ENCODE peak calls at places on chromosomes 7 and 10, in ten cellular contexts. One of them, this sample, is unnamed.

GRCh38 chr7:46559194-46559576 is 638.1 kb upstream of the IGFBP3 start:
- DNase-seq in fibroblast of the aortic adventitia: peak
- DNase-seq in transverse colon: no peak
- DNase-seq in mucosa of descending colon: no peak
- DNase-seq in heart right ventricle: no peak
- DNase-seq in hepatocyte: no peak
- DNase-seq in A549: no peak
- DNase-seq in Peyer's patch: no peak
- DNase-seq in cardiac fibroblast: peak
- DNase-seq in WERI-Rb-1: no peak
- DNase-seq in this sample: no peak

GRCh38 chr10:74289172-74289571 is 138.2 kb downstream of the ADK start:
- DNase-seq in fibroblast of the aortic adventitia: peak
- DNase-seq in transverse colon: no peak
- DNase-seq in mucosa of descending colon: no peak
- DNase-seq in heart right ventricle: no peak
- DNase-seq in hepatocyte: no peak
- DNase-seq in A549: no peak
- DNase-seq in Peyer's patch: no peak
- DNase-seq in cardiac fibroblast: no peak
- DNase-seq in WERI-Rb-1: no peak
- DNase-seq in this sample: no peak

GRCh38 chr7:122307228-122307619 is 2.7 kb upstream of the FEZF1 start:
- DNase-seq in fibroblast of the aortic adventitia: no peak
- DNase-seq in transverse colon: no peak
- DNase-seq in mucosa of descending colon: no peak
- DNase-seq in heart right ventricle: no peak
- DNase-seq in hepatocyte: no peak
- DNase-seq in A549: no peak
- DNase-seq in Peyer's patch: no peak
- DNase-seq in cardiac fibroblast: no peak
- DNase-seq in WERI-Rb-1: peak
- DNase-seq in this sample: no peak

GRCh38 chr10:35613597-35614226 is 8.6 kb downstream of the GJD4 start:
- DNase-seq in fibroblast of the aortic adventitia: peak
- DNase-seq in transverse colon: no peak
- DNase-seq in mucosa of descending colon: no peak
- DNase-seq in heart right ventricle: no peak
- DNase-seq in hepatocyte: no peak
- DNase-seq in A549: peak
- DNase-seq in Peyer's patch: no peak
- DNase-seq in cardiac fibroblast: peak
- DNase-seq in WERI-Rb-1: peak
- DNase-seq in this sample: no peak

GRCh38 chr10:115118346-115118745 is 25.2 kb downstream of the ATRNL1 start:
- DNase-seq in fibroblast of the aortic adventitia: no peak
- DNase-seq in transverse colon: no peak
- DNase-seq in mucosa of descending colon: no peak
- DNase-seq in heart right ventricle: no peak
- DNase-seq in hepatocyte: no peak
- DNase-seq in A549: no peak
- DNase-seq in Peyer's patch: no peak
- DNase-seq in cardiac fibroblast: no peak
- DNase-seq in WERI-Rb-1: no peak
- DNase-seq in this sample: no peak

GRCh38 chr7:113659419-113659818 is 259.4 kb downstream of the PPP1R3A start:
- DNase-seq in fibroblast of the aortic adventitia: no peak
- DNase-seq in transverse colon: no peak
- DNase-seq in mucosa of descending colon: no peak
- DNase-seq in heart right ventricle: no peak
- DNase-seq in hepatocyte: no peak
- DNase-seq in A549: no peak
- DNase-seq in Peyer's patch: no peak
- DNase-seq in cardiac fibroblast: no peak
- DNase-seq in WERI-Rb-1: no peak
- DNase-seq in this sample: no peak

GRCh38 chr7:69732203-69732602 is 133.9 kb downstream of the AUTS2 start:
- DNase-seq in fibroblast of the aortic adventitia: peak
- DNase-seq in transverse colon: peak
- DNase-seq in mucosa of descending colon: no peak
- DNase-seq in heart right ventricle: no peak
- DNase-seq in hepatocyte: peak
- DNase-seq in A549: peak
- DNase-seq in Peyer's patch: no peak
- DNase-seq in cardiac fibroblast: no peak
- DNase-seq in WERI-Rb-1: no peak
- DNase-seq in this sample: no peak

GRCh38 chr7:53237344-53237913 is 202.0 kb downstream of the POM121L12 start:
- DNase-seq in fibroblast of the aortic adventitia: no peak
- DNase-seq in transverse colon: no peak
- DNase-seq in mucosa of descending colon: no peak
- DNase-seq in heart right ventricle: peak
- DNase-seq in hepatocyte: peak
- DNase-seq in A549: no peak
- DNase-seq in Peyer's patch: no peak
- DNase-seq in cardiac fibroblast: peak
- DNase-seq in WERI-Rb-1: no peak
- DNase-seq in this sample: no peak

GRCh38 chr7:157519246-157519645 is 182.4 kb downstream of the DNAJB6 start:
- DNase-seq in fibroblast of the aortic adventitia: no peak
- DNase-seq in transverse colon: no peak
- DNase-seq in mucosa of descending colon: no peak
- DNase-seq in heart right ventricle: no peak
- DNase-seq in hepatocyte: no peak
- DNase-seq in A549: no peak
- DNase-seq in Peyer's patch: no peak
- DNase-seq in cardiac fibroblast: no peak
- DNase-seq in WERI-Rb-1: no peak
- DNase-seq in this sample: no peak

GRCh38 chr7:20331231-20331880 is 656 bp downstream of the ITGB8 start:
- DNase-seq in fibroblast of the aortic adventitia: no peak
- DNase-seq in transverse colon: peak
- DNase-seq in mucosa of descending colon: peak
- DNase-seq in heart right ventricle: peak
- DNase-seq in hepatocyte: peak
- DNase-seq in A549: no peak
- DNase-seq in Peyer's patch: peak
- DNase-seq in cardiac fibroblast: peak
- DNase-seq in WERI-Rb-1: peak
- DNase-seq in this sample: peak

GRCh38 chr10:91798736-91799579 is 732 bp downstream of the TNKS2 start:
- DNase-seq in fibroblast of the aortic adventitia: peak
- DNase-seq in transverse colon: peak
- DNase-seq in mucosa of descending colon: no peak
- DNase-seq in heart right ventricle: no peak
- DNase-seq in hepatocyte: peak
- DNase-seq in A549: peak
- DNase-seq in Peyer's patch: no peak
- DNase-seq in cardiac fibroblast: peak
- DNase-seq in WERI-Rb-1: peak
- DNase-seq in this sample: peak

GRCh38 chr10:91799580-91799975 is 1.4 kb downstream of the TNKS2 start:
- DNase-seq in fibroblast of the aortic adventitia: no peak
- DNase-seq in transverse colon: no peak
- DNase-seq in mucosa of descending colon: no peak
- DNase-seq in heart right ventricle: no peak
- DNase-seq in hepatocyte: peak
- DNase-seq in A549: peak
- DNase-seq in Peyer's patch: no peak
- DNase-seq in cardiac fibroblast: peak
- DNase-seq in WERI-Rb-1: no peak
- DNase-seq in this sample: no peak

GRCh38 chr10:91797077-91797690 is 1.0 kb upstream of the TNKS2 start:
- DNase-seq in fibroblast of the aortic adventitia: no peak
- DNase-seq in transverse colon: no peak
- DNase-seq in mucosa of descending colon: no peak
- DNase-seq in heart right ventricle: no peak
- DNase-seq in hepatocyte: peak
- DNase-seq in A549: no peak
- DNase-seq in Peyer's patch: no peak
- DNase-seq in cardiac fibroblast: no peak
- DNase-seq in WERI-Rb-1: no peak
- DNase-seq in this sample: no peak

GRCh38 chr10:91797874-91798735 is at the start of gene TNKS2:
- DNase-seq in fibroblast of the aortic adventitia: peak
- DNase-seq in transverse colon: peak
- DNase-seq in mucosa of descending colon: peak
- DNase-seq in heart right ventricle: peak
- DNase-seq in hepatocyte: peak
- DNase-seq in A549: peak
- DNase-seq in Peyer's patch: peak
- DNase-seq in cardiac fibroblast: peak
- DNase-seq in WERI-Rb-1: peak
- DNase-seq in this sample: peak

DNA sequence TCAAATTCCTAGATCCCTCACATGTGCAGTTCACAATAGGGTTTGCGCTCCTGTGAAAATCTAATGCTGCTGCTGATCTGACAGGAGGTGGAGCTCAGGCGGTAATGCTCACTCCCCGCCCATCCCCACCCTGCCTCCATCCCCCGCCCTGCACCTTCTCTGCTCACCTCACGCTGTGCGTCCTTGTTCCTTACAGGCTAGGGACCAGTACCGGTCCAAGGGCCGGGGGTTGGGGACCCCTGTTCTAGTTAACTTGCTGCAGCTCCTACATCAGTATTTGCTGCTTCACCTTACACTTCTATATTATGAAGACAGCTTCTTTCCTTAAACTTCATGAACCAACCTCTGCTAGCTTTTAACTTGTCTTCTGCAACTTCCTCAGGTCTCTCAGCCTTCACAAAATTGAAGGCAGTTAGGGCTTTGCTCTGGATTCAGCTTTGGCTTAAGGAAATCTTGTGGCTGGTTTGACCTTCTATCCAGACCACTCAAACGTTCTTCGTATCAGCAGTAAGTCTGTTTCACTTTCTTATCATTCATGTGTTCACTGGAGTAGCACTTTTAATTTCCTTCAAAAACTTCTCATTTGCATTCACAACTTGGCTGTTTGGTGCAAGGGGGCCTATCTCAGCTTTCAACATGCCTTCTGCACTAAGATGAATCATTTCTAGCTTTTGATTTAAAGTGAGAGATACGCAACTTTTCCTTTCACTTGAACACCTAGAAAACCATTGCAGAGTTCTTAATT is 1.7 kb upstream of the TNKS2 start:
- DNase-seq in fibroblast of the aortic adventitia: peak
- DNase-seq in transverse colon: peak
- DNase-seq in mucosa of descending colon: peak
- DNase-seq in heart right ventricle: peak
- DNase-seq in hepatocyte: peak
- DNase-seq in A549: no peak
- DNase-seq in Peyer's patch: peak
- DNase-seq in cardiac fibroblast: peak
- DNase-seq in WERI-Rb-1: peak
- DNase-seq in this sample: peak
- TF ChIP-seq CTCF in fibroblast of the aortic adventitia: no peak
- TF ChIP-seq CTCF in transverse colon: no peak
- TF ChIP-seq CTCF in mucosa of descending colon: no peak
- TF ChIP-seq CTCF in heart right ventricle: no peak
- TF ChIP-seq CTCF in hepatocyte: no peak
- TF ChIP-seq CTCF in A549: no peak
- TF ChIP-seq CTCF in Peyer's patch: no peak
- TF ChIP-seq CTCF in cardiac fibroblast: no peak
- TF ChIP-seq CTCF in WERI-Rb-1: no peak
- TF ChIP-seq CTCF in this sample: no peak

DNA sequence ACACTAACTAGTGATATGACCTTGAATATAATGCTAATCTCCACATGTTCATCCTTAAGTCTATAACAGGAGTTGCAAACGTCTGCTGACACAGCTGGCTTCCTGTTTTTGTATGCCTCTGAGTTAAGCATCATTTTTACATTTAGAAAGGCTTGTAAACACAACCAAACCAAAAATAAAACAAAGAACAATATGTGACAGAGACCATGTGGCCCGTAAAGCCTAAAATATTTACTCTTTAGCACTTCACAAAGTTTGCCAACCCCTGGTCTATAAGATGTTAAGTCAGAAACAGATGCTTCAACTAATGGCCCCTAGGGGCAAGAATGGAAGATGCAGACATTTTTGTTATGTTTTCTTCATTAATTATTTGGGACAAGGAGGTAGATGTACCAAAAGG is 109.3 kb downstream of the CPEB3 start:
- DNase-seq in fibroblast of the aortic adventitia: no peak
- DNase-seq in transverse colon: no peak
- DNase-seq in mucosa of descending colon: no peak
- DNase-seq in heart right ventricle: no peak
- DNase-seq in hepatocyte: peak
- DNase-seq in A549: peak
- DNase-seq in Peyer's patch: no peak
- DNase-seq in cardiac fibroblast: peak
- DNase-seq in WERI-Rb-1: no peak
- DNase-seq in this sample: no peak
- TF ChIP-seq CTCF in fibroblast of the aortic adventitia: peak
- TF ChIP-seq CTCF in transverse colon: no peak
- TF ChIP-seq CTCF in mucosa of descending colon: no peak
- TF ChIP-seq CTCF in heart right ventricle: peak
- TF ChIP-seq CTCF in hepatocyte: peak
- TF ChIP-seq CTCF in A549: no peak
- TF ChIP-seq CTCF in Peyer's patch: no peak
- TF ChIP-seq CTCF in cardiac fibroblast: peak
- TF ChIP-seq CTCF in WERI-Rb-1: no peak
- TF ChIP-seq CTCF in this sample: peak

DNA sequence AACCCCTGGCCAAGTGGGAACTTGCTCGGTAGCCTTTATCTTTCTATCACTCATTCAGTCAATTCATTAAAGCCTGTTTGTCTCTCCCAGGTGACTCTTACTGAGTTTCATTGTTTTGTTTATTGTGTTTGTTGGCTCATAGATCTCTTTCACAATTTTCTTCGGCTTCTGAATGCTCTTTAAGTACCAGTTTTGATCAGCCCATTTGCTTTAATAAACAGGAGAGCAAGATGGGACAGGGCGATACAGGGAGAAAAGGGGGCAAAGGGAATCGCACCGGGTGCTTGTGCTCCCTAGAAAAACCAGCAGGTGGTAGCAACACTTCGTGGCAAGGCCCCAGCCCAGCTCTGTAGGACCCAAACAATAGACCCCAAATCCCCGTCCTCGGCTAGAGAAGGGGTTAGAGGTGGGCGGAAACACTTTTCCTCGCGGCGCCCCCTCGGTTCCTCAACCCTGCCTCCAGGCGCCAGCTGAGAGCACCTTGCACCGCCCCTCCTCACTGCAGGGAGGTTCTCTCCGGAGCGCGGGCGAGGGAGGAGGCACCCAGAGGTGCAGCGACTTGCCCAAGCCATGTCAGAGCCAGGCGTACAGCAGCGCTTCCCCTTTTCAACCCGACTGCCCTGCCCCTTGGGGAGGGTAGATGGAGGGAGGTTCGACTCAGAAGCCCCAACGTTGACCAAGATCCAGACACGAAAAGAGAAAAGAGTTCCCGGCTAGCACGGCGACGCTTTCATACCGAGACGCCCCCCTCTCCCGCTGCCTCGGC is 954 bp upstream of the EPHB6 start:
- DNase-seq in fibroblast of the aortic adventitia: peak
- DNase-seq in transverse colon: peak
- DNase-seq in mucosa of descending colon: peak
- DNase-seq in heart right ventricle: peak
- DNase-seq in hepatocyte: peak
- DNase-seq in A549: peak
- DNase-seq in Peyer's patch: peak
- DNase-seq in cardiac fibroblast: peak
- DNase-seq in WERI-Rb-1: peak
- DNase-seq in this sample: peak
- TF ChIP-seq CTCF in fibroblast of the aortic adventitia: peak
- TF ChIP-seq CTCF in transverse colon: peak
- TF ChIP-seq CTCF in mucosa of descending colon: peak
- TF ChIP-seq CTCF in heart right ventricle: peak
- TF ChIP-seq CTCF in hepatocyte: peak
- TF ChIP-seq CTCF in A549: peak
- TF ChIP-seq CTCF in Peyer's patch: peak
- TF ChIP-seq CTCF in cardiac fibroblast: peak
- TF ChIP-seq CTCF in WERI-Rb-1: peak
- TF ChIP-seq CTCF in this sample: peak

GRCh38 chr7:127588697-127589482 is 679 bp downstream of the ARF5 start:
- DNase-seq in fibroblast of the aortic adventitia: peak
- DNase-seq in transverse colon: peak
- DNase-seq in mucosa of descending colon: peak
- DNase-seq in heart right ventricle: peak
- DNase-seq in hepatocyte: peak
- DNase-seq in A549: peak
- DNase-seq in Peyer's patch: peak
- DNase-seq in cardiac fibroblast: peak
- DNase-seq in WERI-Rb-1: peak
- DNase-seq in this sample: peak
- TF ChIP-seq CTCF in fibroblast of the aortic adventitia: peak
- TF ChIP-seq CTCF in transverse colon: no peak
- TF ChIP-seq CTCF in mucosa of descending colon: no peak
- TF ChIP-seq CTCF in heart right ventricle: peak
- TF ChIP-seq CTCF in hepatocyte: peak
- TF ChIP-seq CTCF in A549: peak
- TF ChIP-seq CTCF in Peyer's patch: peak
- TF ChIP-seq CTCF in cardiac fibroblast: peak
- TF ChIP-seq CTCF in WERI-Rb-1: peak
- TF ChIP-seq CTCF in this sample: no peak